ENCODE peak calls at places on chromosomes 1 and 21, in five cellular contexts. M, I, W, D and L are unnamed samples.

GRCh38 chr1:213821943-213822334 is 165.8 kb upstream of the PROX1 start:
- DNase-seq in W (no peak), D (no peak), I (no peak), M (no peak), L (no peak)

GRCh38 chr1:203316626-203317093 is 11.3 kb downstream of the BTG2 start:
- DNase-seq in M (no peak), W (no peak), I (no peak), D (no peak), L (no peak)

GRCh38 chr1:183417691-183418491 is at the start of gene NMNAT2:
- DNase-seq in D (peak), W (peak), M (peak), I (no peak), L (peak)

GRCh38 chr1:47161298-47162040 is 24.2 kb downstream of the CYP4A22 start:
- DNase-seq in I (no peak), W (no peak), M (no peak), D (no peak), L (no peak)

GRCh38 chr1:243806310-243806709 is 43.7 kb downstream of the AKT3 start:
- DNase-seq in M (no peak), I (no peak), D (no peak), W (no peak), L (no peak)

GRCh38 chr1:212182585-212182984 is 102.6 kb upstream of the PPP2R5A start:
- DNase-seq in W (no peak), I (no peak), M (no peak), D (no peak), L (no peak)

GRCh38 chr1:59063501-59063900 is 233.4 kb upstream of the FGGY start:
- DNase-seq in D (no peak), W (no peak), M (no peak), I (no peak), L (no peak)

GRCh38 chr1:118151312-118151937 is 33.6 kb downstream of the SPAG17 start:
- DNase-seq in W (no peak), M (peak), D (peak), I (peak), L (no peak)

GRCh38 chr1:170085089-170085488 is 10.6 kb upstream of the KIFAP3 start:
- DNase-seq in I (no peak), D (no peak), M (no peak), W (no peak), L (no peak)

GRCh38 chr1:243980471-243980870 is 70.6 kb upstream of the ZBTB18 start:
- DNase-seq in W (no peak), D (no peak), I (no peak), M (no peak), L (no peak)

GRCh38 chr1:178725603-178726517 is 816 bp downstream of the RALGPS2 start:
- DNase-seq in M (peak), W (peak), I (peak), D (peak), L (peak)
- TF ChIP-seq POLR2A in M (peak), W (no peak), I (no peak), D (no peak), L (no peak)

DNA sequence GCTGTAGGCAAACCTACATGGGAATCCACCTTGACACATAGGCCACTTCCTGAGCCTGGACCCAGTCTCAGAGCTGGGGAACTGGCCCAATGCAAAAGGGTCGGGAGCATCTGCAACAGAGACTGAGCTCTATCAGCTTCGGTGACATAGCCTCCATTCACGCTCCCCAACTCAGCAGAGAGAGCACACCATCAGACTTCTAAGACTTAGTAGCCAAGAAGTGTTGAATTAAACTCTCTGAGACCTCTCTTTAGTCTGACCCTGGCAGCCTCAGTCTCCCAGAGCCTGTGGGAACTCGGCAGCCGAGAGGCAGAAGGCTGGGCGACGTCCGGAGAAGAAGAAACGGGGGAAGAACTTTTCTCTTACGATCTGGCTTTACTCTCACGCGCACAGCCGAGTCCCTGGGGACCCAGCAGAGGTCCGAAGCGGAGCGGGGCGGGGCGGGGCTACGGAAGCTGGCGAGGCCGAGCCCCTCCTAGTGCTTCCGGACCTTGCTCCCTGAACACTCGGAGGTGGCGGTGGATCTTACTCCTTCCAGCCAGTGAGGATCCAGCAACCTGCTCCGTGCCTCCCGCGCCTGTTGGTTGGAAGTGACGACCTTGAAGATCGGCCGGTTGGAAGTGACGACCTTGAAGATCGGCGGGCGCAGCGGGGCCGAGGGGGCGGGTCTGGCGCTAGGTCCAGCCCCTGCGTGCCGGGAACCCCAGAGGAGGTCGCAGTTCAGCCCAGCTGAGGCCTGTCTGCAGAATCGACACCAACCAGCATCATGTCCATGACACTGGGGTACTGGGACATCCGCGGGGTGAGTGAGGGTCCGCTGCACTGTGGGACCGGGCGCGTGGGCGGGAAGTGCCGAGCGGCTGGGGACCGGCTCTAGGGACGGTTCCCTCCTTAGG is at the start of gene GSTM4:
- DNase-seq in I (peak), W (peak), D (peak), M (peak), L (peak)
- TF ChIP-seq POLR2A in I (no peak), W (no peak), D (no peak), M (no peak), L (peak)

GRCh38 chr1:9181990-9182783 is 52.4 kb upstream of the H6PD start:
- DNase-seq in M (peak), I (no peak), W (peak), D (peak), L (no peak)
- TF ChIP-seq POLR2A in M (no peak), I (peak), W (no peak), D (no peak), L (no peak)

GRCh38 chr21:44709426-44710293 is 1.7 kb downstream of the TSPEAR start:
- DNase-seq in M (peak), I (no peak), D (no peak), W (no peak), L (no peak)

GRCh38 chr21:44708213-44708865 is 3.0 kb downstream of the TSPEAR start:
- DNase-seq in M (peak), I (no peak), D (no peak), W (no peak), L (no peak)

GRCh38 chr21:44710294-44710665 is 1.1 kb downstream of the TSPEAR start:
- DNase-seq in W (no peak), M (peak), D (no peak), I (no peak), L (no peak)

GRCh38 chr21:44710756-44711326 is 531 bp downstream of the TSPEAR start:
- DNase-seq in D (no peak), W (no peak), I (no peak), M (peak), L (no peak)

GRCh38 chr21:44708866-44709425 is 2.4 kb downstream of the TSPEAR start:
- DNase-seq in W (no peak), I (no peak), M (no peak), D (no peak), L (no peak)
- TF ChIP-seq POLR2A in W (no peak), I (no peak), M (no peak), D (no peak), L (no peak)

GRCh38 chr1:151313501-151313900 is 13.7 kb downstream of the PI4KB start:
- DNase-seq in M (no peak), D (no peak), I (no peak), W (no peak), L (no peak)
- TF ChIP-seq POLR2A in M (no peak), D (no peak), I (no peak), W (no peak), L (no peak)

GRCh38 chr1:19450811-19451564 is 34.4 kb downstream of the CAPZB start:
- DNase-seq in M (no peak), W (no peak), I (peak), D (no peak), L (peak)

GRCh38 chr1:19445417-19446342 is 39.7 kb downstream of the CAPZB start:
- DNase-seq in I (no peak), D (no peak), M (no peak), W (no peak), L (peak)

GRCh38 chr1:19449454-19450228 is 35.7 kb downstream of the CAPZB start:
- DNase-seq in D (no peak), W (no peak), I (no peak), M (no peak), L (no peak)

GRCh38 chr1:19447550-19447949 is 37.8 kb downstream of the CAPZB start:
- DNase-seq in M (no peak), I (no peak), W (no peak), D (no peak), L (no peak)

GRCh38 chr1:19448491-19449439 is 36.6 kb downstream of the CAPZB start:
- DNase-seq in I (no peak), W (peak), D (no peak), M (no peak), L (peak)
- TF ChIP-seq POLR2A in I (no peak), W (no peak), D (no peak), M (no peak), L (no peak)

GRCh38 chr1:1578371-1578940 is 3.8 kb upstream of the SSU72 start:
- DNase-seq in W (no peak), M (no peak), D (no peak), I (no peak), L (no peak)

GRCh38 chr1:1569341-1569740 is 5.3 kb downstream of the SSU72 start:
- DNase-seq in M (no peak), W (no peak), I (no peak), D (peak), L (no peak)

GRCh38 chr1:1577367-1578011 is 2.8 kb upstream of the SSU72 start:
- DNase-seq in W (no peak), M (no peak), D (no peak), I (no peak), L (no peak)

GRCh38 chr1:1573843-1574720 is 581 bp downstream of the SSU72 start:
- DNase-seq in M (no peak), W (peak), I (no peak), D (peak), L (peak)

DNA sequence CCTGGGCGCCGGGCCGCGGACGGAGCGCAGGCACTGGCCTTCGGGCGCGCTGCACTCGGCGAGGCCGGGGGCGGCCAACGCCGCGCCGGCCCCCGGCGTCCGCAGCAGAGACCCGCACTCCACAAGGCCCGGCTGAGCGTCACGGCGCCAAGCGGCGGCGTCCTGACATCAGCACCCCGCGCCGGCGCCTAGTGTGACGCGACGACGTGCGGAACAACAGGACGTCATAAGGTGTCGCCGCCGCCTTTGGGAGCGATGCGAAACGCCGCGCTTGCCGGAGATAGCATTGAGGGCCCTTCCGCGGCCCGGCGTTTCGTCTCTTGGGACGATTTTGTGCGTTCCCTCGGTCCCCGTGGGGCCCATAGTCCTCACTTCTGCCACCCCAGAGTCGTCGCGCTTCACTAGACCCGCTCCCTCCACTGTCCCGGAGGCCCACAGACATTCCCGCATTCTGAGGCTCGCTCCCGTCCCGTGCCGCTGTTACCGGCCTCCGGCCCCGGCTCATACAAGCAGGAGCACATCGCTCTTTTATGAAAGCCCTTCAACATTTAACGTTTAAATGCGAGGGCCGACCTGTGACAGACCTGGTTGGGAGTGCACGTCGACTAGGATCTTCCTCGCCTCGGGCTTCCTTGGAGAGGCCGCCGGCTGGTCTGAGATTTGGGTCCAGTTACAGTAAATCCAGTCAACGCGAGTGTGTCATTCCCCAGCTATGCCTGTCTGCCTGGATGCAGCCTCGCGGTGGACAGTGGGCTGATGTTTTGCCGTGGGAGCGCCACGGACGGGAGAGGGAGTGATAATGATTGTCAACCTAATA is at the start of gene SSU72:
- DNase-seq in W (peak), M (peak), I (peak), D (peak), L (peak)
- TF ChIP-seq POLR2A in W (peak), M (peak), I (no peak), D (no peak), L (peak)

GRCh38 chr1:44817771-44818495 is 9.6 kb downstream of the BTBD19 start:
- DNase-seq in M (no peak), I (no peak), W (no peak), D (no peak), L (no peak)
- TF ChIP-seq POLR2A in M (no peak), I (no peak), W (no peak), D (no peak), L (no peak)

DNA sequence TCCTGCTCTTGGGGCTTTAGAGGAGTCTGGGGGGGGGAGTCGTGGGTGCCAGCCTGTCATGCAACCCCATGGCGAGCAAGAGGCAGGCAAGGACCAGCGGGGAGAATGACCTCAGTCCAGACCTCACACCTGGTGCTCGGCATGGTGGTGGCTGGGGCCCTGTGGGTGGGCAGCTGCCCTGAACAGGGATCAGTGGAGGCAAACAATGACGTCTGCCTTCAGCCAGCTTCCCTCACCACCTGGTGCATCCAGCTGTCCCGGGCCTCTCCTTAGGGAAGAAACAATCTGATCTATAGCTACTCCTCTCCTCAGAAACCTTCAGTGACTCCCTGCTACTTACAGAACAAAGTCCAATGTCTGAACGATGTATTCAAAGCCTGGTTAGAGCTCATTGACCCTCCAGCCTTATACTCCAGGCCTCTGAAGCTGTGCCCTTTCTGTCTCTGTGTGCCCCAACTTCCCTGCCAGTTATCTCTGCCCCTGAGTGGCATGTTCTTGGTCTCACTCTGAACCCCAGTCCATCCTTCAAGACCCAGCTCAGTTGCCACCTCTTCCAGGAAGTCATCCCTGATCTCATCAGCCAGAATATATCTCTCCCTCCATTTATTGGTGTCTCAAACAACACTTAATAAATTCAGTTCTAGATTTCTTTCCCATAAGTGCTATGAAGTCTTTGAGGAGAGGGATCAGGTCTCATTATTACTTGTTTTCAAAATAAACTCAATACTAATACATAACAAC is 6.6 kb downstream of the PADI2 start:
- DNase-seq in I (no peak), M (no peak), W (no peak), D (no peak), L (no peak)
- TF ChIP-seq POLR2A in I (no peak), M (no peak), W (no peak), D (no peak), L (no peak)

GRCh38 chr21:28345934-28346333 is 646.7 kb downstream of the LTN1 start:
- DNase-seq in M (no peak), D (no peak), I (no peak), W (no peak), L (no peak)
- TF ChIP-seq POLR2A in M (no peak), D (no peak), I (no peak), W (no peak), L (no peak)